ENCODE peak calls at places on chromosomes 12 and 14, in seven cellular contexts. One of them, this sample, is unnamed.

GRCh38 chr12:44021471-44021971 is 185.6 kb downstream of the TMEM117 start:
- DNase-seq in dorsolateral prefrontal cortex: no peak
- DNase-seq in choroid plexus epithelial cell: no peak
- DNase-seq in Right ventricle myocardium superior: no peak
- DNase-seq in NCI-H1092 treated with DMSO at 0.1 percent for 48 hours: no peak
- DNase-seq in CD4-positive, alpha-beta memory T cell: no peak
- DNase-seq in mesenchymal stem cell: no peak
- DNase-seq in this sample: no peak

GRCh38 chr12:94513527-94513926 is 53.9 kb upstream of the CEP83 start:
- DNase-seq in dorsolateral prefrontal cortex: no peak
- DNase-seq in choroid plexus epithelial cell: no peak
- DNase-seq in Right ventricle myocardium superior: no peak
- DNase-seq in NCI-H1092 treated with DMSO at 0.1 percent for 48 hours: no peak
- DNase-seq in CD4-positive, alpha-beta memory T cell: no peak
- DNase-seq in mesenchymal stem cell: no peak
- DNase-seq in this sample: no peak

GRCh38 chr14:100622234-100622633 is 35.0 kb upstream of the BEGAIN start:
- DNase-seq in dorsolateral prefrontal cortex: no peak
- DNase-seq in choroid plexus epithelial cell: no peak
- DNase-seq in Right ventricle myocardium superior: peak; percentile 47
- DNase-seq in NCI-H1092 treated with DMSO at 0.1 percent for 48 hours: no peak
- DNase-seq in CD4-positive, alpha-beta memory T cell: no peak
- DNase-seq in mesenchymal stem cell: no peak
- DNase-seq in this sample: peak; percentile 39

GRCh38 chr12:22529281-22530060 is 14.9 kb downstream of the C2CD5 start:
- DNase-seq in dorsolateral prefrontal cortex: no peak
- DNase-seq in choroid plexus epithelial cell: peak; percentile 58
- DNase-seq in Right ventricle myocardium superior: no peak
- DNase-seq in NCI-H1092 treated with DMSO at 0.1 percent for 48 hours: no peak
- DNase-seq in CD4-positive, alpha-beta memory T cell: peak; percentile 49
- DNase-seq in mesenchymal stem cell: peak; percentile 47
- DNase-seq in this sample: no peak

GRCh38 chr14:76293923-76294322 is 82.0 kb upstream of the ESRRB start:
- DNase-seq in dorsolateral prefrontal cortex: no peak
- DNase-seq in choroid plexus epithelial cell: no peak
- DNase-seq in Right ventricle myocardium superior: no peak
- DNase-seq in NCI-H1092 treated with DMSO at 0.1 percent for 48 hours: no peak
- DNase-seq in CD4-positive, alpha-beta memory T cell: no peak
- DNase-seq in mesenchymal stem cell: no peak
- DNase-seq in this sample: no peak

GRCh38 chr12:121762269-121762668 is 31.2 kb downstream of the RHOF start:
- DNase-seq in dorsolateral prefrontal cortex: no peak
- DNase-seq in choroid plexus epithelial cell: peak; percentile 40
- DNase-seq in Right ventricle myocardium superior: no peak
- DNase-seq in NCI-H1092 treated with DMSO at 0.1 percent for 48 hours: no peak
- DNase-seq in CD4-positive, alpha-beta memory T cell: no peak
- DNase-seq in mesenchymal stem cell: peak; percentile 84
- DNase-seq in this sample: no peak

GRCh38 chr12:4518106-4518728 is 20.5 kb upstream of the RAD51AP1 start:
- DNase-seq in dorsolateral prefrontal cortex: no peak
- DNase-seq in choroid plexus epithelial cell: peak; percentile 82
- DNase-seq in Right ventricle myocardium superior: no peak
- DNase-seq in NCI-H1092 treated with DMSO at 0.1 percent for 48 hours: no peak
- DNase-seq in CD4-positive, alpha-beta memory T cell: no peak
- DNase-seq in mesenchymal stem cell: peak; percentile 31
- DNase-seq in this sample: no peak

GRCh38 chr12:60577607-60578006 is 981.8 kb downstream of the SLC16A7 start:
- DNase-seq in dorsolateral prefrontal cortex: no peak
- DNase-seq in choroid plexus epithelial cell: no peak
- DNase-seq in Right ventricle myocardium superior: no peak
- DNase-seq in NCI-H1092 treated with DMSO at 0.1 percent for 48 hours: no peak
- DNase-seq in CD4-positive, alpha-beta memory T cell: no peak
- DNase-seq in mesenchymal stem cell: no peak
- DNase-seq in this sample: no peak

GRCh38 chr14:24224618-24225071 is 7.5 kb downstream of the NEDD8 start:
- DNase-seq in dorsolateral prefrontal cortex: no peak
- DNase-seq in choroid plexus epithelial cell: peak; percentile 91
- DNase-seq in Right ventricle myocardium superior: no peak
- DNase-seq in NCI-H1092 treated with DMSO at 0.1 percent for 48 hours: no peak
- DNase-seq in CD4-positive, alpha-beta memory T cell: no peak
- DNase-seq in mesenchymal stem cell: peak; percentile 40
- DNase-seq in this sample: no peak

GRCh38 chr12:12716151-12716844 is 870 bp upstream of the CDKN1B start:
- DNase-seq in dorsolateral prefrontal cortex: no peak
- DNase-seq in choroid plexus epithelial cell: peak; percentile 51
- DNase-seq in Right ventricle myocardium superior: no peak
- DNase-seq in NCI-H1092 treated with DMSO at 0.1 percent for 48 hours: peak; percentile 67
- DNase-seq in CD4-positive, alpha-beta memory T cell: no peak
- DNase-seq in mesenchymal stem cell: peak; percentile 53
- DNase-seq in this sample: no peak

GRCh38 chr14:22630066-22630465 is 14.1 kb downstream of the OR6J1 start:
- DNase-seq in dorsolateral prefrontal cortex: no peak
- DNase-seq in choroid plexus epithelial cell: no peak
- DNase-seq in Right ventricle myocardium superior: no peak
- DNase-seq in NCI-H1092 treated with DMSO at 0.1 percent for 48 hours: no peak
- DNase-seq in CD4-positive, alpha-beta memory T cell: no peak
- DNase-seq in mesenchymal stem cell: no peak
- DNase-seq in this sample: no peak

This sample was measured in left ventricle myocardium superior.